ENCODE peak calls at places on chromosomes 1 and 21, in eight cellular contexts. D is activated CD8-positive, alpha-beta memory T cell treated with anti-CD3 and anti-CD28 coated beads, Interleukin-2, amount 50 U/mL, for 48 hours; S is C1 segment of cervical spinal cord; G is progenitor cell of endocrine pancreas; A is activated CD4-positive, alpha-beta T cell treated with anti-CD3 and anti-CD28 coated beads for 48 hours; C is left cardiac atrium; Y is AG09319; N is AG04450. Z is an unnamed sample.
A peak's percentile ranks its signal among the peaks of the same experiment; 100 is the strongest.

GRCh38 chr1:27981146-27981545 is 21.4 kb downstream of the XKR8 start:
- DNase-seq in D (no peak), S (peak; percentile 12), G (no peak), A (no peak), C (no peak), Y (no peak), N (no peak), Z (no peak)

GRCh38 chr21:43362306-43362927 is 64.5 kb downstream of the SIK1 start:
- DNase-seq in D (peak; percentile 85), S (peak; percentile 32), G (no peak), A (peak; percentile 79), C (peak; percentile 88), Y (no peak), N (peak; percentile 45), Z (peak; percentile 87)

GRCh38 chr1:47208374-47208850 is 18.6 kb upstream of the PDZK1IP1 start:
- DNase-seq in D (no peak), S (no peak), G (no peak), A (no peak), C (no peak), Y (no peak), N (no peak), Z (no peak)

GRCh38 chr1:181174860-181175259 is 86.4 kb downstream of the IER5 start:
- DNase-seq in D (peak; percentile 18), S (no peak), G (no peak), A (no peak), C (no peak), Y (no peak), N (no peak), Z (no peak)

GRCh38 chr1:183276386-183276785 is 90.3 kb downstream of the LAMC2 start:
- DNase-seq in D (no peak), S (no peak), G (no peak), A (no peak), C (no peak), Y (no peak), N (no peak), Z (peak; percentile 14)

GRCh38 chr1:1420654-1421134 is 382 bp downstream of the ANKRD65 start:
- DNase-seq in D (no peak), S (no peak), G (no peak), A (no peak), C (no peak), Y (no peak), N (no peak), Z (no peak)

GRCh38 chr1:105872761-105873286 is 1183.7 kb upstream of the PRMT6 start:
- DNase-seq in D (no peak), S (no peak), G (no peak), A (no peak), C (no peak), Y (no peak), N (no peak), Z (no peak)

GRCh38 chr1:214898154-214898553 is 184.4 kb upstream of the KCNK2 start:
- DNase-seq in D (no peak), S (no peak), G (no peak), A (no peak), C (no peak), Y (no peak), N (no peak), Z (no peak)

GRCh38 chr1:41023279-41023990 is 1.9 kb upstream of the SLFNL1 start:
- DNase-seq in D (no peak), S (no peak), G (no peak), A (no peak), C (no peak), Y (no peak), N (no peak), Z (no peak)

GRCh38 chr1:197469620-197470210 is 201.7 kb downstream of the CRB1 start:
- DNase-seq in D (no peak), S (no peak), G (no peak), A (no peak), C (no peak), Y (no peak), N (no peak), Z (no peak)

GRCh38 chr1:233357595-233358446 is 30.3 kb downstream of the MAP3K21 start:
- DNase-seq in D (no peak), S (peak; percentile 29), G (no peak), A (peak; percentile 31), C (no peak), Y (no peak), N (no peak), Z (no peak)

GRCh38 chr1:229370601-229371021 is 27.8 kb upstream of the CCSAP start:
- DNase-seq in D (peak; percentile 17), S (peak; percentile 38), G (no peak), A (no peak), C (peak; percentile 82), Y (no peak), N (no peak), Z (peak; percentile 86)

GRCh38 chr1:7827134-7827955 is 25.5 kb downstream of the UTS2 start:
- DNase-seq in D (no peak), S (peak; percentile 21), G (no peak), A (peak; percentile 37), C (no peak), Y (no peak), N (no peak), Z (no peak)

GRCh38 chr1:14809186-14809981 is 210.9 kb downstream of the KAZN start:
- DNase-seq in D (no peak), S (no peak), G (no peak), A (no peak), C (no peak), Y (no peak), N (no peak), Z (no peak)

Z was measured in cardiac septum.